ENCODE peak calls at places on chromosomes 4 and X, in four cellular contexts. X is Peyer's patch; T is CD8-positive, alpha-beta T cell; U is WTC11. Y is an unnamed sample.

GRCh38 chrX:40105016-40105790 is 7.4 kb upstream of the BCOR start:
- DNase-seq in U (no peak), X (peak; percentile 72), T (peak; percentile 65), Y (no peak)

GRCh38 chr4:38242822-38243384 is 282.7 kb downstream of the PTTG2 start:
- DNase-seq in T (no peak), X (no peak), U (no peak), Y (peak; percentile 6)

GRCh38 chrX:130079824-130080406 is 30.4 kb downstream of the ELF4 start:
- DNase-seq in U (peak; percentile 52), T (peak; percentile 72), X (peak; percentile 86), Y (peak; percentile 45)

GRCh38 chrX:2829469-2830246 is 928 bp downstream of the GYG2 start:
- DNase-seq in X (no peak), T (peak; percentile 27), U (no peak), Y (no peak)

GRCh38 chrX:16822723-16823122 is 36.5 kb downstream of the TXLNG start:
- DNase-seq in X (no peak), U (no peak), T (no peak), Y (no peak)

GRCh38 chr4:31984872-31985271 is 1264.7 kb downstream of the PCDH7 start:
- DNase-seq in U (no peak), X (no peak), T (no peak), Y (no peak)

GRCh38 chrX:155056877-155057792 is 13.8 kb downstream of the CMC4 start:
- DNase-seq in U (peak; percentile 66), X (peak; percentile 79), T (peak; percentile 69), Y (peak; percentile 35)

GRCh38 chr4:11720292-11720691 is 291.6 kb upstream of the HS3ST1 start:
- DNase-seq in T (no peak), X (no peak), U (no peak), Y (no peak)

GRCh38 chr4:109571494-109571893 is 11.4 kb downstream of the MCUB start:
- DNase-seq in T (no peak), X (no peak), U (no peak), Y (no peak)

GRCh38 chr4:106334732-106335131 is 18.4 kb downstream of the AIMP1 start:
- DNase-seq in X (no peak), U (no peak), T (no peak), Y (no peak)

GRCh38 chr4:108426493-108426892 is 193.9 kb upstream of the RPL34 start:
- DNase-seq in T (no peak), U (no peak), X (no peak), Y (no peak)

GRCh38 chr4:2281575-2282343 is 19.9 kb upstream of the MXD4 start:
- DNase-seq in U (no peak), X (peak; percentile 93), T (peak; percentile 87), Y (peak; percentile 78)

GRCh38 chr4:49002931-49003330 is 16.9 kb downstream of the CWH43 start:
- DNase-seq in X (no peak), T (no peak), U (no peak), Y (no peak)

GRCh38 chr4:74674750-74675149 is 119.6 kb downstream of the BTC start:
- DNase-seq in U (no peak), X (no peak), T (no peak), Y (no peak)

GRCh38 chr4:161121451-161121850 is 1042.3 kb downstream of the FSTL5 start:
- DNase-seq in T (no peak), X (no peak), U (no peak), Y (no peak)

GRCh38 chr4:6105311-6105911 is 87.2 kb upstream of the C4orf50 start:
- DNase-seq in U (peak; percentile 39), X (no peak), T (no peak), Y (no peak)

GRCh38 chr4:2927016-2927695 is 36.0 kb downstream of the NOP14 start:
- DNase-seq in T (no peak), U (no peak), X (peak; percentile 42), Y (no peak)

GRCh38 chr4:159455675-159456235 is 352.9 kb downstream of the RAPGEF2 start:
- DNase-seq in U (peak; percentile 16), X (no peak), T (no peak), Y (no peak)

GRCh38 chr4:25702848-25703247 is 47.2 kb downstream of the SLC34A2 start:
- DNase-seq in U (no peak), T (no peak), X (no peak), Y (no peak)

GRCh38 chr4:87116230-87116629 is 104.2 kb downstream of the KLHL8 start:
- DNase-seq in X (no peak), T (no peak), U (no peak), Y (no peak)

GRCh38 chrX:2172359-2172758 is 328.4 kb downstream of the DHRSX start:
- DNase-seq in U (no peak), X (no peak), T (no peak), Y (no peak)

GRCh38 chrX:27966955-27967354 is 14.3 kb downstream of the DCAF8L1 start:
- DNase-seq in T (no peak), U (no peak), X (no peak), Y (no peak)

GRCh38 chrX:153778151-153778551 is 2.7 kb upstream of the SRPK3 start:
- DNase-seq in X (no peak), T (no peak), U (no peak), Y (no peak)
- TF ChIP-seq CTCF in X (no peak), T (no peak), U (no peak), Y (no peak)

GRCh38 chrX:70033348-70033747 is 16.4 kb downstream of the AWAT2 start:
- DNase-seq in X (no peak), T (no peak), U (peak; percentile 75), Y (peak; percentile 13)
- TF ChIP-seq CTCF in X (no peak), T (no peak), U (peak; percentile 34), Y (peak; percentile 22)

GRCh38 chrX:65667157-65667502 is 324 bp upstream of the MSN start:
- DNase-seq in X (no peak), U (no peak), T (no peak), Y (no peak)

GRCh38 chrX:65671966-65672365 is 4.5 kb downstream of the MSN start:
- DNase-seq in X (no peak), T (no peak), U (no peak), Y (no peak)

GRCh38 chrX:65671286-65671685 is 3.8 kb downstream of the MSN start:
- DNase-seq in U (no peak), X (no peak), T (no peak), Y (no peak)

GRCh38 chrX:65668362-65669310 is 1.2 kb downstream of the MSN start:
- DNase-seq in T (peak; percentile 73), U (peak; percentile 18), X (peak; percentile 82), Y (peak; percentile 30)

DNA sequence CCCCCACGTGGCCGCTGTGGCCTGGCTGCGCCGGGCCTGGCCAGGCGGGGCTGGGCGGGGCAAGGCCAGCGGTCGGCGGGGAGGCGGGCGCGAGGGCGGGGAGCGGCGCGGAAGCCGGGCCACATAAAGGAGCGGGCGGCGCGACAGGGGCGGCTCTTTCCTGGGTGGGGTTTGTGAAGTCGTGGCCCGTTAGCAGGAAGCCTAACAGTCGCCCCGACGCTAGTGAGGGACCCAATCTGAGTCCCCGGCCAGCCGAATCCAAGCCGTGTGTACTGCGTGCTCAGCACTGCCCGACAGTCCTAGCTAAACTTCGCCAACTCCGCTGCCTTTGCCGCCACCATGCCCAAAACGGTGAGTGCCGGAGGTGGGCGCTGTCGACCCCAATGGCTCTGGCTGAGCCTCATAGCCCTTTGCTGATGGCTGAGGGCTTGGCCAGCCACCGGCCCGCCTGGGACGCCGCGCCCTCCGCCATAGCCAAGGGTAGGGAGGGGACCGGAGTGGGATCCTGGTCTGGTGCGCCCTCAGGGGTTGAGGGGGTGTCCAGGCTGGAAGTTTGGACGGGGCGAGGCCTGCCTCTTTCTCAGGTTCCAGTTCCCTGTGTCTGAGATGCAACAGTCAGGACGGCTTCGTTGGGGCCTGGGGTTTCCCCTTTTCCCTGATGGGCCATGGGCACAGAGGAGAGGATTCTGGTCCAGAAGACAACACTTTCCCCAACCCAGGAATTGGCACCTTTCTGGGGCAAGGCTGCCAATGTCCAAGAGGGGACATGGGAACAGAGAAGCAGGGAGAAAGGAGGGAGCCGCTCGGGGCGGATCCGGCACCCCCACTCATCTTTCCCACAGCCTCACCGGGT is at the start of gene MSN:
- DNase-seq in U (peak; percentile 58), X (peak; percentile 89), T (peak; percentile 82), Y (peak; percentile 60)
- TF ChIP-seq CTCF in U (no peak), X (no peak), T (no peak), Y (no peak)

GRCh38 chrX:153884136-153885076 is 1.6 kb downstream of the L1CAM start:
- DNase-seq in X (no peak), U (no peak), T (no peak), Y (no peak)
- TF ChIP-seq CTCF in X (no peak), U (no peak), T (no peak), Y (no peak)

DNA sequence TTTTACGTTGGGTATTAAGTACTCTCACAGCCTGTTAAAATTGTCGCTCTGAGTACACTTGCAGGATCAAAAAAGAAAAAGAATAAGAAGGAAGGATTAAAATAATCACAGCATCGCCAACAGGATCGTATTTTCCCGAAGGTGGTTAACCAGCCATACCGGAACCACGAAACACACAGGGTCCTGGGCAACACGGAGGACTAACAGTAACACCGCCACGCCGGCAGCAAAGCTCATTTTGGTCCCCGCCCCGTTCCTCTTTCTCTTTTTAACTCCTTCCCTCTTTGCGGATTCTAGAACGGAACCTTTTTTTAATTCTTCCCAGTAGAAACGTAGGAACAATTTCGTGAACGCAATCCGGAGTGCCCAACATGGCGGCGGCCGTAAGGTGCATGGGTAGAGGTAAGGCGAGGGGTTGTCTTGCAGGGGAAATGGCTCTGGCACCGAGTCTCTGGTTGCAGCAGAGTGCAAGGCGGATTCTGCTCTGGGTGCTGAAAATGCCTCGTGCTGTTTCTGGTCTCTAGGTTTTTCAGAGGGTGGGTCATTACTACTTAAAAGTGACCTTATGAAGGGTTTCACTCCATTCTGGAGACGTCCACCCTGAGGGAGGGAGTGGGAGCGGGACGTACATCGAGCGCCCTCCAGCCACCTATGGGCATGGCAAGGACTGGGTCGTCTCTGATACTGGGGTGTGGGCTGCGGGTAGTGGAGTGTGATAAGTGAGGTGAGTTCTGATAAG is at the start of gene MRPL1:
- DNase-seq in U (peak; percentile 83), T (peak; percentile 88), X (peak; percentile 96), Y (peak; percentile 82)
- TF ChIP-seq CTCF in U (no peak), T (no peak), X (no peak), Y (no peak)

GRCh38 chr4:143085224-143085623 is 99.5 kb upstream of the USP38 start:
- DNase-seq in X (no peak), U (no peak), T (no peak), Y (no peak)
- TF ChIP-seq CTCF in X (no peak), U (no peak), T (no peak), Y (no peak)

DNA sequence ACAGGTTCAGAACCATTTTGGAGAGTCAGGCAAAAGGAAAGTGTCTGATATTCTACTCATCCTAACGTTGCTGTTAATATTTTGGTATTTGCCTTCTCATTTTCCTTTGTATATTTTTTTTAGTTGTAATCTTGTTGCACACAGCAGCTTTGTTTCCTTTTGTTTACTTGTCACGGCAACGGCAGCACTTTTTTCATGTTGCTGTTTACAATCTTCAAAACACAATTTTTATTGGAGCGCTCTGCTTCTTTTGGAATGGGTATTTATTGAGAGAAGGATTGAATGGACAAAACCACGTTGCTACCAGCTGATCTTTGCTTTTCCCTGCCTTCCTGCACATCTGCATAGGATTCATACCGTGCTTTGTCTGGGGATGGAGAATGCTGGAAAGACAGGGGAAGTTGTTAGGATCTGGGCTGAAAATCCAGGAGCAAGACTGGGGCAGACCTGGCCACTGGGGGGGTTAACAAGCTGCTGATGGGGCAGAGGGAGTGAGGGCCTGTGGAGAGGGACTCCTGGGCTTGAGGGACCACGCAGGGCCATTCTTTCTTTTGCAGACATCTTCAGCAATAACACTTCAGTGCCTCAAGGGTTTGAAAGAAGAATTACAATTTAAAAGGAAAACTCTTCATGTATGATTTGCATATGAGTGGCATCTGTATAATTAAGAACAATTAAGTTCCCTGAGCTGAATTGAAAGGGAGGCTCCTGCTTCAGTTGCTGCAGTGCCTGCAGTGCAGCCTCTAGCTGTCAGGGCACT is 69.8 kb downstream of the TMEM131L start:
- DNase-seq in T (no peak), U (peak; percentile 44), X (no peak), Y (no peak)
- TF ChIP-seq CTCF in T (no peak), U (no peak), X (no peak), Y (no peak)

GRCh38 chrX:153651540-153652079 is 4.6 kb downstream of the DUSP9 start:
- DNase-seq in U (no peak), T (peak; percentile 44), X (peak; percentile 43), Y (no peak)
- TF ChIP-seq CTCF in U (no peak), T (peak; percentile 18), X (no peak), Y (no peak)

Y was measured in CD4-positive, alpha-beta T cell.